ENCODE peak calls at places on chromosomes 4 and X, in nine cellular contexts. N, R, C, D, G, I, S, A and Q are unnamed samples.

GRCh38 chr4:72604324-72604723 is 35.3 kb upstream of the ADAMTS3 start:
- DNase-seq in N (peak; percentile 36), R (no peak), C (no peak), D (no peak), G (no peak), I (no peak), S (no peak), A (no peak), Q (no peak)

GRCh38 chr4:17934286-17934685 is 87.3 kb downstream of the LCORL start:
- DNase-seq in N (peak; percentile 15), R (no peak), C (no peak), D (no peak), G (no peak), I (no peak), S (no peak), A (no peak), Q (no peak)

GRCh38 chr4:185115827-185116232 is 27.2 kb upstream of the SLC25A4 start:
- DNase-seq in N (peak; percentile 99), R (peak; percentile 81), C (peak; percentile 83), D (no peak), G (no peak), I (peak; percentile 36), S (peak; percentile 91), A (peak; percentile 70), Q (peak; percentile 45)

GRCh38 chr4:135277116-135277979 is 1075.8 kb upstream of the PABPC4L start:
- DNase-seq in N (peak; percentile 31), R (no peak), C (no peak), D (no peak), G (no peak), I (no peak), S (no peak), A (no peak), Q (no peak)

GRCh38 chr4:20318011-20318898 is 66.5 kb downstream of the SLIT2 start:
- DNase-seq in N (no peak), R (no peak), C (no peak), D (no peak), G (no peak), I (no peak), S (no peak), A (no peak), Q (no peak)

GRCh38 chr4:16745009-16745408 is 153.4 kb downstream of the LDB2 start:
- DNase-seq in N (peak; percentile 78), R (peak; percentile 22), C (peak; percentile 14), D (no peak), G (no peak), I (no peak), S (peak; percentile 36), A (peak; percentile 17), Q (no peak)

GRCh38 chr4:178240891-178241290 is 798.7 kb upstream of the AGA start:
- DNase-seq in N (no peak), R (no peak), C (no peak), D (no peak), G (no peak), I (no peak), S (no peak), A (no peak), Q (no peak)

GRCh38 chr4:54433686-54434085 is 204.6 kb downstream of the PDGFRA start:
- DNase-seq in N (peak; percentile 44), R (peak; percentile 14), C (no peak), D (no peak), G (no peak), I (no peak), S (no peak), A (no peak), Q (no peak)

GRCh38 chr4:65007841-65008439 is 598.7 kb upstream of the TECRL start:
- DNase-seq in N (peak; percentile 51), R (no peak), C (no peak), D (peak; percentile 24), G (no peak), I (no peak), S (no peak), A (no peak), Q (no peak)

GRCh38 chr4:105306158-105306781 is 159.6 kb downstream of the TET2 start:
- DNase-seq in N (peak; percentile 4), R (no peak), C (no peak), D (no peak), G (no peak), I (no peak), S (no peak), A (no peak), Q (no peak)

GRCh38 chr4:120105472-120105871 is 38.8 kb upstream of the MAD2L1 start:
- DNase-seq in N (no peak), R (no peak), C (no peak), D (no peak), G (no peak), I (no peak), S (no peak), A (no peak), Q (no peak)

GRCh38 chrX:21940356-21940829 is at the start of gene SMS:
- DNase-seq in N (peak; percentile 81), R (peak; percentile 79), C (peak; percentile 76), D (no peak), G (peak; percentile 16), I (peak; percentile 58), S (peak; percentile 85), A (no peak), Q (peak; percentile 35)

GRCh38 chr4:133320576-133321170 is 171.6 kb downstream of the PCDH10 start:
- DNase-seq in N (peak; percentile 37), R (no peak), C (no peak), D (peak; percentile 23), G (no peak), I (no peak), S (no peak), A (no peak), Q (no peak)

GRCh38 chr4:74278490-74278889 is 29.8 kb upstream of the EPGN start:
- DNase-seq in N (no peak), R (no peak), C (no peak), D (no peak), G (no peak), I (no peak), S (no peak), A (no peak), Q (no peak)

GRCh38 chrX:10600479-10600878 is 19.9 kb downstream of the MID1 start:
- DNase-seq in N (no peak), R (no peak), C (no peak), D (no peak), G (no peak), I (no peak), S (no peak), A (no peak), Q (no peak)

DNA sequence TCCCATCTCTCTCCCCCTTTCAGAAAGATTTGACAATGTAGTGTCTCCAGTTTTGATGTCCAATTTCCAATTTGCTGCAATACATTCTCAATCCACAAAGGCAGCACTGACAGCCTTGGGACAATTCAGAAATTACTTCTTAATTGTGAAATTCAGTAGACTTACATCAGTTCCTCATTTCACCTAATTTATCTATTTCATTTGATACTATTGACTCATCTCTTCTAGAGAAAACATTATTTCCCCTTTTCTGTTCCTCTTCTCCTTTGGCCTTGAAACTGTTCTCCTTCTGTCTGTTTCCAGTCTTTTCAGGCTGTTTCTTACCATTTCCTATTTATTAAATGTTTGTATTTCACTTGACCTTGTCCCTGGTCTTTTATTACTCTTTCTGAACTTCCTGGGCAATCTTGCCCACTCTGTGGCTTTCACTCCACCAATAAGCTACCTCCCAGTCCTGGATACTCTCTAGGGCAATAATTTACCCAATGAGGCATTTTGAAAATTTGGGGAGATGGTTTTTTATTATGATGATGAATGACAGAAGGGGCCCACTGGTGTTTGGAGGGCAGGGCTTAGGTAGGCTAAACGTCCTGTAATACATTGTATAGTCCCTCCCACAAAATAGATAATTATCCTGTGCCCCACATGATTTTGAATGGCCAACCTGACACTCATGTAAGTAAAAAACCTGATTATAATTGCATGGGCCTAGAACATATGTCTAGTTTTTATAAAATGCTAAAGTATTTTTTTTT is 498.0 kb upstream of the BOD1L1 start:
- DNase-seq in N (no peak), R (no peak), C (no peak), D (no peak), G (no peak), I (no peak), S (no peak), A (no peak), Q (no peak)
- H3K4me3 ChIP-seq in N (no peak overlapping the region), R (no peak overlapping the region), C (no peak overlapping the region), D (no peak overlapping the region), G (no peak overlapping the region), I (no peak overlapping the region), S (no peak overlapping the region), A (no peak overlapping the region), Q (no peak overlapping the region)

DNA sequence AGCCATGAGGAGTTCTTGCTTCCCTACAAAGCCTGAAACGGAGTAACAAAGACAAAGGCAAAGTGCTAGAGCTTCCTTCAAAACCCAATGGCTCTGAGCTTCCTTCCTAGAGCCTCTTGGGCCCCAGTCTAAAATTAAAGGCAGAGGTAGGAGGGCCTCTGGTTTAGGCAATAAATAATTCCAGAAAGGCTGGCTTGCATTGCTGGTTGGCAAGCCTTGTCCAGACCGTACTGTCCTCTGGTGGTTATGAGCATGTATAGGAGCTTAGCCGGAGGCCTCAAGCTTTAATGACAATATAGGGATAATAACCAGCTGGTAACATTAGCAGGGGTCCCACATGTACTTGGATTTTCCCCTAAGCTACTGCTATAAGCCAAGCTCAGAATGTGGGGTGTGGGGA is 237.3 kb downstream of the AR start:
- DNase-seq in N (no peak), R (peak; percentile 37), C (peak; percentile 18), D (no peak), G (no peak), I (no peak), S (peak; percentile 28), A (no peak), Q (no peak)
- H3K4me3 ChIP-seq in N (no peak overlapping the region), R (no peak overlapping the region), C (no peak overlapping the region), D (no peak overlapping the region), G (no peak overlapping the region), I (no peak overlapping the region), S (no peak overlapping the region), A (no peak overlapping the region), Q (no peak overlapping the region)

GRCh38 chrX:116863029-116863428 is 400.3 kb upstream of the CT83 start:
- DNase-seq in N (no peak), R (no peak), C (no peak), D (no peak), G (no peak), I (no peak), S (no peak), A (no peak), Q (no peak)
- H3K4me3 ChIP-seq in N (no peak overlapping the region), R (no peak overlapping the region), C (no peak overlapping the region), D (no peak overlapping the region), G (no peak overlapping the region), I (no peak overlapping the region), S (no peak overlapping the region), A (no peak overlapping the region), Q (no peak overlapping the region)

DNA sequence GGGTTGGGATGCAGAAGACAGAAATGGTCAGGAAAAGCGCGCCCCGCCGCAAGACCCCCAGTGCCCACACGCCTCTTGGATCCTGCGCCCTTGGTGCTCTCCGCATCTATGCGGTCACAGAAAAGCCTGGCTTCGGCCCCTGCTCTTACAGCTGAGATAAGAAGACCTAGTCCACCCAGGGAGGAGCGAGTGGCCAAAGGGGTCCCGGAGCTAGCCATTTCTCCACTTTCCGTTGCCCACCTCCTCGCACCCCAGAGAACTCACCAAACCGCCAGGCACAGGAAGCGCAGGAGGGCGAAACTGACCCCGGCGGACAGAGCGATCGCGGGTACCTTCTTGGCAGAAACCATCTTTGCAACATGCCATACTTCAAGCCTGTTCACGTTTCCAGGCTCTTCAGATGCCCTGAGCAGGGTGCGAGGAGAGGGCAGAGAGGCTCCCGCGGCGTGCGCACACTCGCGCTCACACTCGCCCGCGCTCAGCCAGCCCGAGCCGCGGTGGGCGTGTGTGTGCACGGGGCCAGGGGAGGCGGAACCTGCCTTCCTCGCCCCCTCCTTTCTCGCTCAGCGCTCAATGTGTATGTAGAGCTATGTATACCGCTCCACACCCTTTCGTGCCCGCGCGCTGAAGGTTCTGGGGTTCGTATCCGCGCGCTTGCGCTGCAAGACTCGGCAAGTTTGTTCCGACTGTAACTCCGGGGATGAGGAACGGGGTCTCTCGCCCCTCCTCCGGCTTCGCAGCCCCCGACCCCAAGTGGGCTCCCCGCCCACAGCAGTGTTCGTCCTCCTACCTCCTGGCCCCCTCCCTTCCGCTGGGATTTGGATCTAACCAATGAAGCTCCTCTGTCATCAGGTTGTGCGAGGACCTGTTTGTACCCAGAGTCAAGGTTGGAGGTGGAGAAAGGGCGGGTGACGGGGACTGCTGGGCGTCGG is at the start of gene GABRA4:
- DNase-seq in N (no peak), R (no peak), C (peak; percentile 14), D (peak; percentile 35), G (no peak), I (no peak), S (peak; percentile 38), A (no peak), Q (no peak)
- H3K4me3 ChIP-seq in N (peak within 1 kb of the TSS; percentile 10), R (no peak within 1 kb of the TSS), C (peak within 1 kb of the TSS; percentile 40), D (peak within 1 kb of the TSS; percentile 77), G (no peak within 1 kb of the TSS), I (no peak within 1 kb of the TSS), S (peak within 1 kb of the TSS; percentile 37), A (no peak within 1 kb of the TSS), Q (no peak within 1 kb of the TSS)